ENCODE peak calls at places on chromosomes 16 and 17, in four cellular contexts. K is IMR-90, Z is H1, M is neuronal stem cell. A is an unnamed sample.
A peak's percentile ranks its signal among the peaks of the same experiment; 100 is the strongest.

GRCh38 chr17:78671607-78672404 is 94.6 kb upstream of the DNAH17 start:
- DNase-seq in K (peak; percentile 78), Z (no peak), M (no peak), A (peak; percentile 67)

GRCh38 chr17:75430159-75430748 is 24.8 kb upstream of the GRB2 start:
- DNase-seq in K (peak; percentile 55), Z (peak; percentile 47), M (peak; percentile 75), A (peak; percentile 35)

GRCh38 chr17:15263206-15263579 is 1.9 kb downstream of the PMP22 start:
- DNase-seq in K (peak; percentile 73), Z (no peak), M (peak; percentile 33), A (peak; percentile 80)

GRCh38 chr17:1053661-1054360 is 56.9 kb downstream of the TIMM22 start:
- DNase-seq in K (no peak), Z (no peak), M (no peak), A (no peak)

GRCh38 chr16:35565626-35566025 is 2106.2 kb downstream of the TP53TG3F start:
- DNase-seq in K (no peak), Z (no peak), M (no peak), A (no peak)

GRCh38 chr16:83105279-83106077 is 478.7 kb downstream of the CDH13 start:
- DNase-seq in K (no peak), Z (no peak), M (no peak), A (no peak)

GRCh38 chr16:14097182-14097951 is 26.2 kb downstream of the MRTFB start:
- DNase-seq in K (no peak), Z (no peak), M (peak; percentile 17), A (peak; percentile 38)

GRCh38 chr17:75323043-75323591 is 33.9 kb upstream of the SLC25A19 start:
- DNase-seq in K (peak; percentile 86), Z (peak; percentile 95), M (peak; percentile 87), A (peak; percentile 89)

GRCh38 chr16:49754495-49755290 is 101.2 kb downstream of the ZNF423 start:
- DNase-seq in K (no peak), Z (peak; percentile 70), M (peak; percentile 81), A (peak; percentile 17)
- H3K4me3 ChIP-seq in K (no peak overlapping the region), Z (peak overlapping the region; percentile 11), M (peak overlapping the region; percentile 20), A (peak overlapping the region; percentile 71)

GRCh38 chr17:73360961-73361761 is 49.4 kb upstream of the CDC42EP4 start:
- DNase-seq in K (no peak), Z (peak; percentile 72), M (peak; percentile 62), A (no peak)
- H4K91ac ChIP-seq in K (no peak overlapping the region), Z (peak overlapping the region; percentile 61), M (no peak overlapping the region), A (peak overlapping the region; percentile 7)

DNA sequence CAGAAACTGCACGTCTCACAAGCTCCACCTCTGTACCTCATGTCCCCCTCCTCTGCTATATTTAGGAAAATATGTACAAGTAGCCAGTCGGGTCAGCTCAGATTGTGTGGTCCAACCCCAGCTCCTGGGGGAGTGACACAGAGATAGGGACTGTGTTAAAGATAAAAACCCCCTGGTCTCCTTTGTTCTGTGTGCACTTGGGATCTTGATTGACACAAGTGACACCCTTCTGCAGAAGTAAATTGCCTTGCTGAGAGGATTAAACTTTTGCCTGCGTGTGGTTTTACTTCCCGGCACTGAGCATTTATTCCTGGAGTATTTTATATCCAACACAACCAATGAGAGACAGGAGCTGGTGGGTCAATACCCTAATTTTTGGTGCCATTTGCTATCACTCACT is 37.5 kb downstream of the TLE7 start:
- DNase-seq in K (no peak), Z (no peak), M (no peak), A (no peak)
- H2BK15ac ChIP-seq in K (no peak overlapping the region), Z (no peak overlapping the region), M (no peak overlapping the region), A (no peak overlapping the region)

DNA sequence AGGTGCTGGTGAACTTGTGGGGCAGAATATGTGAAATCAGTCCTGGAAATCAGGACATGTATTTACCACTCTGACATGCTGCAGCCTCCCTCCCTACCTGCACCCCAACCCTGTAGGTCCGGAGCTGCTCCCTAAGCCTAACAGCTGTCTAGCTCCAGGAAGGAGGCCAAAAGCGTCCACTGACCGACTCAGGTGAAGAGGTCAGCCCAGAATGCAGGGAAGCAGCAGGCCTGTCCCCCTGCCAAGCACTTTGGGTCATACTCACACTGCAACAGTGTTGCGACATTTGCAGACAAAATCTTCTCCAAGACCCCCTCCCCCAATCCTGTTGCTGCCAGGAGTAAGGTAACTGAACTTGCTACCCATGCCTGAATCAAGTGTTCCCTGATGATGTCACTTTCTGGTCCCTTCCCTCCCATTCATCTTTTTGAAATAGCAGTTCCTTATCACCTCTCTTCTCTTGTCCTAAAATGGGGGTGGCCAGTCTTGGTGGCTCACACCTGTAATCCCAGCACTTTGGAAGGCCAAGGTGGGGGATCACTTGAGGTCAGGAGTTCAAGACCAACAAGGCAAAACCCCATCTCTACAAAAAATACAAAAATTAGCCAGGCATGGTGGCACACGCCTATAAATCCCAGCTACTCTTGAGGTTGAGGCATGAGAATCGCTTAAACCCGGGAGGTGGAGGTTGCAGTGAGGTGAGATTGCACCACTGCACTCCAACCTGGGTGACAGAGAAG is 1.3 kb upstream of the ACLY start:
- DNase-seq in K (peak; percentile 33), Z (peak; percentile 59), M (no peak), A (no peak)
- H3K4me3 ChIP-seq in K (no peak overlapping the region), Z (peak overlapping the region; percentile 92), M (peak overlapping the region; percentile 99), A (peak overlapping the region; percentile 67)

GRCh38 chr16:73116576-73116975 is 68.6 kb upstream of the ZFHX3 start:
- DNase-seq in K (no peak), Z (no peak), M (no peak), A (no peak)
- H4K91ac ChIP-seq in K (no peak overlapping the region), Z (no peak overlapping the region), M (no peak overlapping the region), A (no peak overlapping the region)

GRCh38 chr16:4591706-4592470 is 22.8 kb downstream of the UBALD1 start:
- DNase-seq in K (no peak), Z (no peak), M (no peak), A (no peak)

GRCh38 chr16:4597174-4597573 is 17.5 kb downstream of the UBALD1 start:
- DNase-seq in K (no peak), Z (no peak), M (no peak), A (no peak)

GRCh38 chr16:4593069-4593468 is 21.6 kb downstream of the UBALD1 start:
- DNase-seq in K (no peak), Z (peak; percentile 71), M (no peak), A (no peak)

GRCh38 chr16:4591191-4591590 is 23.5 kb downstream of the UBALD1 start:
- DNase-seq in K (no peak), Z (no peak), M (no peak), A (no peak)

DNA sequence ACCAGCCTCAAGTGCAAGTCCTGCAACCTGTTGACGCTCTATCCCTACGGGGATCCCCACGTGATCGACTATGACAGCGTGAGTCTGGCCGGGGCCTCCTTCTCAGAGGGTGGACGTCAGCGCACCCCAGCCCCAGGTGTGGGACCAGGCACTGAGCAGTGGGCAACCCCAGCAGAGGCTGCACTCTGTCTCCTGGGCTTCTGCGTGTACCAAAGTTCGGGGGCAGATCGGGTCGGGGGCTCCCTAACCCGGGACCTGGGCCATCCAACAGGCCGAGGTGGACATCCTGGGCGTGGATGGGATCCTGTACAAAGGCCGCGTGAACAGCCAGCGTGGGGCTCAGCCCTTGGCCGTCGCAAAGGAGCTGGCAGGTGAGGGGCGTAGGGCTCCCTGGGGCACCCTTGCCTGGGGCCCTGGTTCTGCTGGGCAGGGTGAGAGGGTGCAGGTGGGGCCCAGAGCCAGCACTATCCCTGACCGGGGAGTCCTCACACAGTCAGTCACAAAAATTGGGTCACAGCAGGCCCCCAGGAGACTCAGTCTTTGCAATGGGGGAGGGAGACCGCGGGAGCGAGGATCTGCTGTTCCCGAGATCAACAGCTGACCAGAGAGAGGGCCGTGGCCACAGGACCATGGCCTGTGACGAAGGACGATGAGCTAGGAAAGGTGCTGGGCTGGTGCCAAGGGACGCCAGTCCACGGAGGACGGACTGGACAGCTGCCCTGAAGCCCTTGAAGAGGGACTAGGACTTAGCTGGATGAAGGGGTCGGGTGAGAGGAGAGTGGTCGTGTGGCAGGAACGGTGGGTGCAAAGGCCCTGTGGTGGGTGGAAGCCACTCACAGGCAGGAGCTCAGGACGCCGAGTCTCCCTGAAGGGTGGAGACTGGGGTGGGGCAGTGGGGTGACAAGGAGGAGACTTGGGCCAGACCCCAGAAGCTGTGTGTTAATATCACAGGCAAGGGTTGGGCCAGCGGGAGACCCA is 20.0 kb downstream of the UBALD1 start:
- DNase-seq in K (no peak), Z (no peak), M (no peak), A (no peak)
- H2BK15ac ChIP-seq in K (no peak overlapping the region), Z (peak overlapping the region; percentile 61), M (peak overlapping the region; percentile 87), A (no peak overlapping the region)

DNA sequence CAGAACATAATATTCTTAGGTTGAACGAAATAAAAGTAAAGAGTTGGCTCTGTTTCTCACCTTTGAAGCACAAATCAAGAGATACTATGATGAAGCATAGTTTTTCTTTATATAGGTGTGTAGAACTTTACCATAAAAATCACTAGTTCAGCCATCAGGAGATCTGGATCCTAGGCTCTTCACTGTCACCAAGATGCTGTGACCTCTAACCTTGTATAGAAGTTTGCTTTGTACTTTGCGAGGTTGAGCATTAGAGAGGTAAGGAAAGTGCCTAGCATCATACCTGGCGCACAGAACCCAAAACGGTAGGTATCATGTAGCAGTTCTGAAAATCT is 553 bp upstream of the CDC6 start:
- DNase-seq in K (no peak), Z (no peak), M (no peak), A (no peak)
- H3K4me3 ChIP-seq in K (peak overlapping the region; percentile 19), Z (no peak overlapping the region), M (peak overlapping the region; percentile 35), A (peak overlapping the region; percentile 57)

DNA sequence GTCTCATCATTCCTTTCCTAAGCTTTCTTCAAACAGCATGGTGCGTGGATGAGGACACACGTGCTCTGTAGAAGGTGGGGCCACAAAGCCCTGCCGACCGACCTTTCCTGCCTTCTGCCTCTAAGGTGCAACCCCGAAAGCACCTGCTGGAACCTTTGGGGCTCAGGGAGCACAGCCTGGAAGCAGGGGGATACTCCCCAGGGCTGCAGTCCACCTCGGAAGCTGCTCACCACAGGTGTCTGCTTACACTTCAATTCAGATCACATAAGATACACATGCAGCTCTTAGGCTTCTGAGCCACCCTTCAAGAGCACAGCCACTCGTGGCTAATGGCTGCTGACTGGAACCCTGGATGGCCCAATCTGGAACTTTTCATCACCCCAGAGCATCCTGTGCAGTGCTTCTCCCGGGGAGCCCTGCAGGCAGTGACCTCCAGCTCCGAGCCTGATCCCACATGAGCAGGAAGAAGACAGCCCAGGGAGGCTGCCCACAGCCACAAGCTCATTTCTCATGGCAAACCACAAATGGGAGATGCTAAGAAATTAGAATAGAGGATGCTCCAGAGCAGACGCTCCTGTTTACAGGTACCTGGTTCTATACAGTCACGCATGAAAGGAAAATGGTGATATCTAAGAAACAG is 162.3 kb upstream of the FOXF1 start:
- DNase-seq in K (no peak), Z (no peak), M (no peak), A (no peak)
- H4K91ac ChIP-seq in K (peak overlapping the region; percentile 35), Z (no peak overlapping the region), M (no peak overlapping the region), A (no peak overlapping the region)

GRCh38 chr16:12628526-12628925 is 175.2 kb downstream of the CPPED1 start:
- DNase-seq in K (no peak), Z (no peak), M (no peak), A (no peak)
- H2BK15ac ChIP-seq in K (no peak overlapping the region), Z (no peak overlapping the region), M (no peak overlapping the region), A (no peak overlapping the region)